ENCODE peak calls at places on chromosomes 1 and 21, in seven cellular contexts. One of them, this sample, is unnamed.

GRCh38 chr1:67888707-67889106 is 55.4 kb upstream of the GNG12 start:
- DNase-seq in endothelial cell of umbilical vein: peak
- DNase-seq in cardiac muscle cell: peak
- DNase-seq in CD4-positive, alpha-beta T cell: no peak
- DNase-seq in GM23338: peak
- DNase-seq in neural crest cell: no peak
- DNase-seq in activated CD8-positive, alpha-beta T cell treated with anti-CD3 and anti-CD28 coated beads for 36 hours: no peak
- DNase-seq in this sample: no peak

GRCh38 chr1:109773203-109773899 is 9.6 kb upstream of the EPS8L3 start:
- DNase-seq in activated CD8-positive, alpha-beta T cell treated with anti-CD3 and anti-CD28 coated beads for 36 hours: peak
- DNase-seq in GM23338: peak
- DNase-seq in cardiac muscle cell: peak
- DNase-seq in endothelial cell of umbilical vein: peak
- DNase-seq in CD4-positive, alpha-beta T cell: peak
- DNase-seq in neural crest cell: peak
- DNase-seq in this sample: peak

GRCh38 chr21:29961291-29962027 is 21.7 kb upstream of the GRIK1 start:
- DNase-seq in GM23338: no peak
- DNase-seq in endothelial cell of umbilical vein: no peak
- DNase-seq in activated CD8-positive, alpha-beta T cell treated with anti-CD3 and anti-CD28 coated beads for 36 hours: no peak
- DNase-seq in neural crest cell: no peak
- DNase-seq in cardiac muscle cell: no peak
- DNase-seq in CD4-positive, alpha-beta T cell: no peak
- DNase-seq in this sample: no peak

GRCh38 chr1:118928739-118929554 is 59.2 kb downstream of the TBX15 start:
- DNase-seq in endothelial cell of umbilical vein: peak
- DNase-seq in GM23338: peak
- DNase-seq in activated CD8-positive, alpha-beta T cell treated with anti-CD3 and anti-CD28 coated beads for 36 hours: peak
- DNase-seq in neural crest cell: peak
- DNase-seq in CD4-positive, alpha-beta T cell: no peak
- DNase-seq in cardiac muscle cell: peak
- DNase-seq in this sample: no peak

GRCh38 chr1:7929637-7930036 is 11.0 kb downstream of the TNFRSF9 start:
- DNase-seq in activated CD8-positive, alpha-beta T cell treated with anti-CD3 and anti-CD28 coated beads for 36 hours: no peak
- DNase-seq in CD4-positive, alpha-beta T cell: no peak
- DNase-seq in cardiac muscle cell: no peak
- DNase-seq in endothelial cell of umbilical vein: peak
- DNase-seq in neural crest cell: no peak
- DNase-seq in GM23338: no peak
- DNase-seq in this sample: no peak

GRCh38 chr21:44581158-44581557 is 754 bp upstream of the KRTAP10-5 start:
- DNase-seq in neural crest cell: no peak
- DNase-seq in cardiac muscle cell: no peak
- DNase-seq in endothelial cell of umbilical vein: no peak
- DNase-seq in activated CD8-positive, alpha-beta T cell treated with anti-CD3 and anti-CD28 coated beads for 36 hours: no peak
- DNase-seq in GM23338: no peak
- DNase-seq in CD4-positive, alpha-beta T cell: no peak
- DNase-seq in this sample: no peak

GRCh38 chr1:12244078-12244477 is 14.2 kb downstream of the VPS13D start:
- DNase-seq in neural crest cell: no peak
- DNase-seq in CD4-positive, alpha-beta T cell: no peak
- DNase-seq in activated CD8-positive, alpha-beta T cell treated with anti-CD3 and anti-CD28 coated beads for 36 hours: peak
- DNase-seq in GM23338: peak
- DNase-seq in endothelial cell of umbilical vein: peak
- DNase-seq in cardiac muscle cell: peak
- DNase-seq in this sample: no peak

GRCh38 chr1:5909576-5910275 is 82.5 kb downstream of the NPHP4 start:
- DNase-seq in neural crest cell: no peak
- DNase-seq in CD4-positive, alpha-beta T cell: no peak
- DNase-seq in endothelial cell of umbilical vein: no peak
- DNase-seq in GM23338: no peak
- DNase-seq in activated CD8-positive, alpha-beta T cell treated with anti-CD3 and anti-CD28 coated beads for 36 hours: no peak
- DNase-seq in cardiac muscle cell: no peak
- DNase-seq in this sample: no peak

GRCh38 chr1:20695503-20695902 is 22.3 kb downstream of the KIF17 start:
- DNase-seq in neural crest cell: no peak
- DNase-seq in GM23338: no peak
- DNase-seq in cardiac muscle cell: no peak
- DNase-seq in endothelial cell of umbilical vein: no peak
- DNase-seq in CD4-positive, alpha-beta T cell: no peak
- DNase-seq in activated CD8-positive, alpha-beta T cell treated with anti-CD3 and anti-CD28 coated beads for 36 hours: no peak
- DNase-seq in this sample: no peak

GRCh38 chr21:34774750-34775149 is 106.0 kb downstream of the CLIC6 start:
- DNase-seq in neural crest cell: no peak
- DNase-seq in GM23338: no peak
- DNase-seq in endothelial cell of umbilical vein: no peak
- DNase-seq in CD4-positive, alpha-beta T cell: no peak
- DNase-seq in cardiac muscle cell: no peak
- DNase-seq in activated CD8-positive, alpha-beta T cell treated with anti-CD3 and anti-CD28 coated beads for 36 hours: no peak
- DNase-seq in this sample: no peak

GRCh38 chr21:19048088-19048672 is 644.6 kb upstream of the TMPRSS15 start:
- DNase-seq in endothelial cell of umbilical vein: no peak
- DNase-seq in neural crest cell: no peak
- DNase-seq in CD4-positive, alpha-beta T cell: no peak
- DNase-seq in cardiac muscle cell: no peak
- DNase-seq in GM23338: no peak
- DNase-seq in activated CD8-positive, alpha-beta T cell treated with anti-CD3 and anti-CD28 coated beads for 36 hours: no peak
- DNase-seq in this sample: no peak

GRCh38 chr1:94270801-94271203 is 33.4 kb upstream of the ARHGAP29 start:
- DNase-seq in cardiac muscle cell: peak
- DNase-seq in endothelial cell of umbilical vein: peak
- DNase-seq in CD4-positive, alpha-beta T cell: no peak
- DNase-seq in GM23338: no peak
- DNase-seq in neural crest cell: no peak
- DNase-seq in activated CD8-positive, alpha-beta T cell treated with anti-CD3 and anti-CD28 coated beads for 36 hours: no peak
- DNase-seq in this sample: no peak

GRCh38 chr1:47682198-47682597 is 244.4 kb downstream of the FOXD2 start:
- DNase-seq in GM23338: no peak
- DNase-seq in neural crest cell: no peak
- DNase-seq in CD4-positive, alpha-beta T cell: no peak
- DNase-seq in activated CD8-positive, alpha-beta T cell treated with anti-CD3 and anti-CD28 coated beads for 36 hours: no peak
- DNase-seq in endothelial cell of umbilical vein: no peak
- DNase-seq in cardiac muscle cell: no peak
- DNase-seq in this sample: no peak

GRCh38 chr1:66330711-66331110 is 203.2 kb upstream of the SGIP1 start:
- DNase-seq in activated CD8-positive, alpha-beta T cell treated with anti-CD3 and anti-CD28 coated beads for 36 hours: no peak
- DNase-seq in endothelial cell of umbilical vein: no peak
- DNase-seq in cardiac muscle cell: peak
- DNase-seq in GM23338: no peak
- DNase-seq in neural crest cell: no peak
- DNase-seq in CD4-positive, alpha-beta T cell: no peak
- DNase-seq in this sample: no peak

GRCh38 chr1:69029649-69030048 is 532.8 kb upstream of the DEPDC1 start:
- DNase-seq in CD4-positive, alpha-beta T cell: no peak
- DNase-seq in neural crest cell: no peak
- DNase-seq in endothelial cell of umbilical vein: no peak
- DNase-seq in activated CD8-positive, alpha-beta T cell treated with anti-CD3 and anti-CD28 coated beads for 36 hours: no peak
- DNase-seq in GM23338: no peak
- DNase-seq in cardiac muscle cell: no peak
- DNase-seq in this sample: no peak

GRCh38 chr1:56578664-56578962 is 750 bp downstream of the PLPP3 start:
- DNase-seq in cardiac muscle cell: no peak
- DNase-seq in endothelial cell of umbilical vein: no peak
- DNase-seq in CD4-positive, alpha-beta T cell: no peak
- DNase-seq in activated CD8-positive, alpha-beta T cell treated with anti-CD3 and anti-CD28 coated beads for 36 hours: no peak
- DNase-seq in GM23338: no peak
- DNase-seq in neural crest cell: no peak
- DNase-seq in this sample: no peak

GRCh38 chr1:43008425-43009108 is 49.9 kb upstream of the SLC2A1 start:
- DNase-seq in endothelial cell of umbilical vein: no peak
- DNase-seq in CD4-positive, alpha-beta T cell: no peak
- DNase-seq in neural crest cell: peak
- DNase-seq in activated CD8-positive, alpha-beta T cell treated with anti-CD3 and anti-CD28 coated beads for 36 hours: no peak
- DNase-seq in GM23338: peak
- DNase-seq in cardiac muscle cell: no peak
- DNase-seq in this sample: no peak

GRCh38 chr1:50368179-50369007 is 54.9 kb downstream of the DMRTA2 start:
- DNase-seq in activated CD8-positive, alpha-beta T cell treated with anti-CD3 and anti-CD28 coated beads for 36 hours: peak
- DNase-seq in neural crest cell: peak
- DNase-seq in endothelial cell of umbilical vein: peak
- DNase-seq in CD4-positive, alpha-beta T cell: no peak
- DNase-seq in cardiac muscle cell: peak
- DNase-seq in GM23338: peak
- DNase-seq in this sample: peak

GRCh38 chr1:29931477-29932175 is 695.3 kb downstream of the PTPRU start:
- DNase-seq in CD4-positive, alpha-beta T cell: no peak
- DNase-seq in activated CD8-positive, alpha-beta T cell treated with anti-CD3 and anti-CD28 coated beads for 36 hours: no peak
- DNase-seq in cardiac muscle cell: no peak
- DNase-seq in GM23338: no peak
- DNase-seq in neural crest cell: no peak
- DNase-seq in endothelial cell of umbilical vein: no peak
- DNase-seq in this sample: peak

GRCh38 chr1:169610110-169610509 is 19.8 kb downstream of the SELP start:
- DNase-seq in CD4-positive, alpha-beta T cell: no peak
- DNase-seq in cardiac muscle cell: no peak
- DNase-seq in endothelial cell of umbilical vein: peak
- DNase-seq in GM23338: no peak
- DNase-seq in neural crest cell: no peak
- DNase-seq in activated CD8-positive, alpha-beta T cell treated with anti-CD3 and anti-CD28 coated beads for 36 hours: no peak
- DNase-seq in this sample: no peak

GRCh38 chr1:173666646-173667045 is 3.0 kb downstream of the ANKRD45 start:
- DNase-seq in cardiac muscle cell: no peak
- DNase-seq in activated CD8-positive, alpha-beta T cell treated with anti-CD3 and anti-CD28 coated beads for 36 hours: no peak
- DNase-seq in CD4-positive, alpha-beta T cell: no peak
- DNase-seq in endothelial cell of umbilical vein: no peak
- DNase-seq in neural crest cell: no peak
- DNase-seq in GM23338: no peak
- DNase-seq in this sample: no peak

GRCh38 chr21:39504230-39504629 is 52.5 kb downstream of the SH3BGR start:
- DNase-seq in CD4-positive, alpha-beta T cell: no peak
- DNase-seq in neural crest cell: no peak
- DNase-seq in GM23338: no peak
- DNase-seq in endothelial cell of umbilical vein: no peak
- DNase-seq in cardiac muscle cell: no peak
- DNase-seq in activated CD8-positive, alpha-beta T cell treated with anti-CD3 and anti-CD28 coated beads for 36 hours: no peak
- DNase-seq in this sample: no peak

GRCh38 chr1:111542187-111542586 is 38.8 kb upstream of the ADORA3 start:
- DNase-seq in cardiac muscle cell: no peak
- DNase-seq in GM23338: peak
- DNase-seq in endothelial cell of umbilical vein: no peak
- DNase-seq in CD4-positive, alpha-beta T cell: no peak
- DNase-seq in neural crest cell: no peak
- DNase-seq in activated CD8-positive, alpha-beta T cell treated with anti-CD3 and anti-CD28 coated beads for 36 hours: no peak
- DNase-seq in this sample: no peak

GRCh38 chr1:87600070-87600469 is 271.4 kb downstream of the LMO4 start:
- DNase-seq in activated CD8-positive, alpha-beta T cell treated with anti-CD3 and anti-CD28 coated beads for 36 hours: no peak
- DNase-seq in neural crest cell: no peak
- DNase-seq in GM23338: no peak
- DNase-seq in CD4-positive, alpha-beta T cell: no peak
- DNase-seq in endothelial cell of umbilical vein: no peak
- DNase-seq in cardiac muscle cell: no peak
- DNase-seq in this sample: no peak

GRCh38 chr1:91500756-91501526 is at the start of gene CDC7:
- DNase-seq in GM23338: peak
- DNase-seq in neural crest cell: peak
- DNase-seq in cardiac muscle cell: peak
- DNase-seq in CD4-positive, alpha-beta T cell: peak
- DNase-seq in endothelial cell of umbilical vein: peak
- DNase-seq in activated CD8-positive, alpha-beta T cell treated with anti-CD3 and anti-CD28 coated beads for 36 hours: peak
- DNase-seq in this sample: peak

GRCh38 chr1:91499904-91500755 is 521 bp upstream of the CDC7 start:
- DNase-seq in neural crest cell: no peak
- DNase-seq in GM23338: peak
- DNase-seq in activated CD8-positive, alpha-beta T cell treated with anti-CD3 and anti-CD28 coated beads for 36 hours: no peak
- DNase-seq in CD4-positive, alpha-beta T cell: no peak
- DNase-seq in cardiac muscle cell: no peak
- DNase-seq in endothelial cell of umbilical vein: no peak
- DNase-seq in this sample: no peak

GRCh38 chr1:91502138-91502881 is 1.7 kb downstream of the CDC7 start:
- DNase-seq in activated CD8-positive, alpha-beta T cell treated with anti-CD3 and anti-CD28 coated beads for 36 hours: no peak
- DNase-seq in CD4-positive, alpha-beta T cell: no peak
- DNase-seq in endothelial cell of umbilical vein: no peak
- DNase-seq in GM23338: no peak
- DNase-seq in neural crest cell: no peak
- DNase-seq in cardiac muscle cell: no peak
- DNase-seq in this sample: no peak

GRCh38 chr1:91502882-91503184 is 2.2 kb downstream of the CDC7 start:
- DNase-seq in endothelial cell of umbilical vein: no peak
- DNase-seq in GM23338: no peak
- DNase-seq in activated CD8-positive, alpha-beta T cell treated with anti-CD3 and anti-CD28 coated beads for 36 hours: no peak
- DNase-seq in CD4-positive, alpha-beta T cell: no peak
- DNase-seq in neural crest cell: no peak
- DNase-seq in cardiac muscle cell: peak
- DNase-seq in this sample: no peak

GRCh38 chr1:91501527-91501859 is 842 bp downstream of the CDC7 start:
- DNase-seq in CD4-positive, alpha-beta T cell: no peak
- DNase-seq in GM23338: peak
- DNase-seq in activated CD8-positive, alpha-beta T cell treated with anti-CD3 and anti-CD28 coated beads for 36 hours: peak
- DNase-seq in cardiac muscle cell: peak
- DNase-seq in neural crest cell: no peak
- DNase-seq in endothelial cell of umbilical vein: no peak
- DNase-seq in this sample: peak
- TF ChIP-seq CTCF in CD4-positive, alpha-beta T cell: no peak
- TF ChIP-seq CTCF in GM23338: no peak
- TF ChIP-seq CTCF in activated CD8-positive, alpha-beta T cell treated with anti-CD3 and anti-CD28 coated beads for 36 hours: peak
- TF ChIP-seq CTCF in cardiac muscle cell: no peak
- TF ChIP-seq CTCF in neural crest cell: peak
- TF ChIP-seq CTCF in endothelial cell of umbilical vein: no peak
- TF ChIP-seq CTCF in this sample: peak

DNA sequence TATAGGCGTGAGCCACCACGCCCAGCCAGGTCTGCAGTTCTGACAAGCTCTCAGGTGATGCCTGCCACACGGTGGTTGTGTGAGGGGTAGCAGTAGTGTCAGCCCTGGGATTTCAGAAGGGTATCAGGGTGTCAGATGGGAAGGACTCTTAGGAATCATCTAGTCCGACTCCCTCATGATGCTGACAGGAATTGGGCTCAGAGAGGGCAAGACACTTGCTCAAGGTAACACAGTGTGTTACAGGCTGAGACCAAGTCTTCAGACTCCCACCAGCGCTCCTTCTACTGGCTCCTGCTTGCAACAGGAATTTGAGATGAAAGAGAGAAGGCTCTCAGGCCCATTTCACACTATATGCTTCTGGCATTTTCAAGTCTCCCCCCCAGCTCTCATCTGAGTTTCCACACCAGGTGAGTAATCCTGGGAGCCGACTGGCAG is 6.9 kb downstream of the HTR1D start:
- DNase-seq in cardiac muscle cell: no peak
- DNase-seq in GM23338: peak
- DNase-seq in CD4-positive, alpha-beta T cell: no peak
- DNase-seq in activated CD8-positive, alpha-beta T cell treated with anti-CD3 and anti-CD28 coated beads for 36 hours: peak
- DNase-seq in endothelial cell of umbilical vein: no peak
- DNase-seq in neural crest cell: no peak
- DNase-seq in this sample: no peak
- TF ChIP-seq CTCF in cardiac muscle cell: no peak
- TF ChIP-seq CTCF in GM23338: peak
- TF ChIP-seq CTCF in CD4-positive, alpha-beta T cell: no peak
- TF ChIP-seq CTCF in activated CD8-positive, alpha-beta T cell treated with anti-CD3 and anti-CD28 coated beads for 36 hours: no peak
- TF ChIP-seq CTCF in endothelial cell of umbilical vein: no peak
- TF ChIP-seq CTCF in neural crest cell: peak
- TF ChIP-seq CTCF in this sample: no peak

GRCh38 chr1:114780344-114781226 is at the start of gene SIKE1:
- DNase-seq in cardiac muscle cell: peak
- DNase-seq in activated CD8-positive, alpha-beta T cell treated with anti-CD3 and anti-CD28 coated beads for 36 hours: peak
- DNase-seq in endothelial cell of umbilical vein: peak
- DNase-seq in neural crest cell: peak
- DNase-seq in GM23338: peak
- DNase-seq in CD4-positive, alpha-beta T cell: peak
- DNase-seq in this sample: peak
- TF ChIP-seq CTCF in cardiac muscle cell: peak
- TF ChIP-seq CTCF in activated CD8-positive, alpha-beta T cell treated with anti-CD3 and anti-CD28 coated beads for 36 hours: no peak
- TF ChIP-seq CTCF in endothelial cell of umbilical vein: no peak
- TF ChIP-seq CTCF in neural crest cell: peak
- TF ChIP-seq CTCF in GM23338: peak
- TF ChIP-seq CTCF in CD4-positive, alpha-beta T cell: no peak
- TF ChIP-seq CTCF in this sample: no peak

GRCh38 chr1:9331558-9332346 is 39.1 kb downstream of the SPSB1 start:
- DNase-seq in endothelial cell of umbilical vein: no peak
- DNase-seq in CD4-positive, alpha-beta T cell: no peak
- DNase-seq in neural crest cell: no peak
- DNase-seq in activated CD8-positive, alpha-beta T cell treated with anti-CD3 and anti-CD28 coated beads for 36 hours: no peak
- DNase-seq in cardiac muscle cell: no peak
- DNase-seq in GM23338: no peak
- DNase-seq in this sample: no peak
- TF ChIP-seq CTCF in endothelial cell of umbilical vein: no peak
- TF ChIP-seq CTCF in CD4-positive, alpha-beta T cell: no peak
- TF ChIP-seq CTCF in neural crest cell: no peak
- TF ChIP-seq CTCF in activated CD8-positive, alpha-beta T cell treated with anti-CD3 and anti-CD28 coated beads for 36 hours: no peak
- TF ChIP-seq CTCF in cardiac muscle cell: no peak
- TF ChIP-seq CTCF in GM23338: no peak
- TF ChIP-seq CTCF in this sample: no peak